ENCODE peak calls at places on chromosomes 11 and 22, in six cellular contexts. L is psoas muscle, O is Calu3, H is cardiac muscle cell, D is HFFc6, K is GM13977. X is an unnamed sample.

GRCh38 chr11:131692151-131692550 is 321.7 kb downstream of the NTM start:
- DNase-seq in L (no peak), O (no peak), H (no peak), D (peak; percentile 53), K (no peak), X (no peak)

GRCh38 chr11:124798991-124799383 is 1.2 kb downstream of the MSANTD2 start:
- DNase-seq in L (no peak), O (peak; percentile 5), H (peak; percentile 77), D (peak; percentile 58), K (peak; percentile 27), X (no peak)

GRCh38 chr11:87819141-87819540 is 356.1 kb downstream of the RAB38 start:
- DNase-seq in L (no peak), O (no peak), H (peak; percentile 2), D (no peak), K (no peak), X (no peak)

GRCh38 chr11:69218946-69219720 is 63.4 kb downstream of the SMIM38 start:
- DNase-seq in L (no peak), O (no peak), H (no peak), D (no peak), K (no peak), X (no peak)

GRCh38 chr11:117903505-117904382 is 25.5 kb downstream of the TMPRSS13 start:
- DNase-seq in L (peak; percentile 32), O (no peak), H (no peak), D (no peak), K (no peak), X (no peak)

GRCh38 chr11:7495997-7496545 is 10.8 kb downstream of the OLFML1 start:
- DNase-seq in L (no peak), O (no peak), H (no peak), D (no peak), K (peak; percentile 47), X (no peak)

GRCh38 chr11:67561971-67562560 is 21.5 kb upstream of the GSTP1 start:
- DNase-seq in L (no peak), O (no peak), H (no peak), D (no peak), K (peak; percentile 73), X (no peak)

GRCh38 chr11:107157809-107158187 is 139.5 kb upstream of the GUCY1A2 start:
- DNase-seq in L (no peak), O (no peak), H (peak; percentile 57), D (no peak), K (no peak), X (no peak)

GRCh38 chr22:45200230-45200629 is 36.5 kb downstream of the NUP50 start:
- DNase-seq in L (peak; percentile 33), O (no peak), H (no peak), D (no peak), K (no peak), X (no peak)

GRCh38 chr11:45289369-45289768 is 3.2 kb upstream of the SYT13 start:
- DNase-seq in L (no peak), O (no peak), H (peak; percentile 56), D (peak; percentile 62), K (no peak), X (no peak)

GRCh38 chr22:35638408-35638807 is 9.8 kb upstream of the APOL6 start:
- DNase-seq in L (peak; percentile 92), O (no peak), H (peak; percentile 90), D (peak; percentile 68), K (no peak), X (no peak)

GRCh38 chr11:79081441-79082124 is 359.2 kb downstream of the TENM4 start:
- DNase-seq in L (no peak), O (no peak), H (no peak), D (peak; percentile 8), K (no peak), X (no peak)

GRCh38 chr11:11786771-11787170 is 55.0 kb upstream of the USP47 start:
- DNase-seq in L (no peak), O (peak; percentile 20), H (peak; percentile 40), D (peak; percentile 34), K (no peak), X (no peak)

GRCh38 chr11:65536412-65537295 is 11.8 kb downstream of the SCYL1 start:
- DNase-seq in L (no peak), O (no peak), H (no peak), D (no peak), K (no peak), X (peak; percentile 81)

GRCh38 chr11:36452987-36453386 is 57.1 kb downstream of the TRAF6 start:
- DNase-seq in L (no peak), O (no peak), H (peak; percentile 12), D (no peak), K (no peak), X (no peak)

GRCh38 chr22:18998998-18999397 is 62.9 kb upstream of the PRODH start:
- DNase-seq in L (no peak), O (no peak), H (no peak), D (no peak), K (no peak), X (no peak)

DNA sequence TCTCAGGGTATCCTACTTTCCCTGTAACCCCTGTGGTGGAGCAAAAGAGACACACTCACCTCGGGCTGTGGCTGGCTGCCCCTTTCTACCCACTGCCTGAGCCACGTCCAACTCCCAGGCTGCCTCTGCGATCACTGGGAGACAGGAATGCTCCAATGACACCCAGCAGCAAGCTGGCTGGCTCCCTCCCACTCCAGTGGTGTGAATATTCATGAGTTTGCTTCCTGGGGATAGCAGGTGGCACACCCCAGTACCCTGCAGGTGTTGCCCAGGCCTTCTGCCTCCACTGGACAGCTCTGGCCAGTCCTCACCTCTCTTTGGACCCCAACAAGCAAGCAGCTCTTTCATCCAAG is 9.7 kb downstream of the GAL3ST1 start:
- DNase-seq in L (no peak), O (no peak), H (no peak), D (no peak), K (no peak), X (no peak)
- TF ChIP-seq CTCF in L (no peak), O (no peak), H (no peak), D (no peak), K (no peak), X (no peak)

DNA sequence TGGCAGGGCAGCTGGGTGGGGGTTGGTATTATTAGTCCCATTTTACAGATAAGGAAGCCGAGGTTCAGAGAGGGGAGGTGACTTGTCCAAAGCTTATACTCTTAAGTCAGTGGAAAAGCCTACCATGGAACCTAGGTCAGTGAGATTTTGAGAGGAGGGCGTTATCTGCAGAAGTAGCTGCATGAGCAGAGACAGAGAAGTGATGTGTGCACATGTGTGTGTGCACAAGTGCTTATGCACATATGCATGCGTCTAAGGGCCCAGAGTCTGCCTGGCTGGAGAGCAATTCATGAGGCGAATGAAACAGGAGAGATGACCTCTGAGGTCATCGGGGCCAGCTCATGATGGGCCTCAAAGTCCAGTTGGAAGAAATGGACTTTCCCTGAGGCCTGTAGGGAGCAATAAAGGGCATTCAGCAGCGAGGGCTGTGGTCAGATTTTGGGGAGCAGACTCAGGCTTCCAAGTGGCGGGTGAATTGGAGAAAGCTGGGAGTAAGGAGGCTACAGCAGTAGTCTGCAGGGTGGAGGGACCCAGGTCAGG is 8.2 kb downstream of the PLEKHB1 start:
- DNase-seq in L (no peak), O (no peak), H (no peak), D (no peak), K (no peak), X (no peak)
- TF ChIP-seq CTCF in L (no peak), O (no peak), H (no peak), D (no peak), K (no peak), X (no peak)

DNA sequence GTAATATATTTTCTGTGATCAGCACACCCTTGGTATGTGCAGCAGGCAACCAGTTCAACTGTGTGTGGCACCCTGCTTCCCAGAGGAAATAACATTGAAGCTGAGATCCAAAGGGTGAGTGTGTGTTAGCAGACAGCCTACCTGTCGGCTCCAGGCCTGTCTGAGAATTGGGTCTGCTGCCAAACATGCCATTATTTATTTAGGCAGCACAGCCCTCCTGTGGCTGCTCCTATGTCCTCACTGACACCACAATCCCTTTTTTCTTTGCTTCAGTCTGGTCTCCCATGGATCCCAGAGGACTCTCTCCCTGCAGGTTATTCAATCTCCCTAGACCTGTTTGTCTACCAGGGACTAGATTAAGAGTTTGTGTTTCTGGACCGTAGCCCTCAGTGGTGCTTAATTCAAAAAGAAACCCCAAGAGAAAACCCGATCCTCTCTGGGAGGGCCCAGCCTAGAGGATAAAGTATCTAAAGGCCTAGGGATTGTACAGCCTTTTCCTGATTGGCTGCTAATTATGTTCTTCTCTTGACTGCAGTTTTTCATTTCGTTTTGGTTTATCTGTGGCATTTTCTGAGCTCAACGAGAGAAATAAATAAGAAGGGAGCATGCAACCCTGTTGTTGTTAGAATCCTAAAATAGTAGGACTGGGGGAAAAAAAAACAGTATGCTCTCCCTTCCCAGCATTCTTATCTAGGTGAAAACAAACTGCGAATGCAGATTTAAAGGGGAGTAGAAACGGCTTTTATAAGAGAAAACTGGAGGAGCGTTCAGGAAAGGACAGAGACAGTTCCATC is 24.1 kb downstream of the KCNE3 start:
- DNase-seq in L (no peak), O (peak; percentile 44), H (peak; percentile 27), D (no peak), K (no peak), X (no peak)
- TF ChIP-seq CTCF in L (peak; percentile 22), O (no peak), H (no peak), D (no peak), K (no peak), X (peak; percentile 52)

DNA sequence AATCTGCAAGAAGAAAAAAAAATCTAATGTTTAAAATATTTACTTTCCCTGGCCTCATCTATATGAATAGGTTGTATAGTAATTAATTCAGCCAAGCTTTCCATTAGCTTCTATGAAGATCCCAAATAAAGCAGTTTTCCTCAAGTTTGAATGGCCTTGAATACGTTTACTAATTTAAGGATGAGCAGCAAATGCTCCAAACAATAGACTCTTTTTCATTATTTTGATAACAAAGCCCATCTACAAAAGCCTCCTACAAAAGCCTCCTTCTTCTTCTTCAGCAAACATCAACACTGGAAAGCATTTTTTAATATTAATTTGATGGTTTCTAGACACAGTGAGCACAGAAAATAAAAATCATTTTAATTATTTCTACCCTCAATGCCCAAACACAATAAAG is 1130.3 kb upstream of the CNTN5 start:
- DNase-seq in L (no peak), O (no peak), H (no peak), D (no peak), K (no peak), X (no peak)
- TF ChIP-seq CTCF in L (no peak), O (no peak), H (no peak), D (no peak), K (no peak), X (no peak)

GRCh38 chr22:20128902-20129746 is 2.5 kb upstream of the ZDHHC8 start:
- DNase-seq in L (no peak), O (peak; percentile 34), H (peak; percentile 46), D (peak; percentile 33), K (no peak), X (no peak)
- TF ChIP-seq CTCF in L (peak; percentile 40), O (no peak), H (peak; percentile 47), D (peak; percentile 73), K (peak; percentile 51), X (peak; percentile 43)

X was measured in D721Med.